ENCODE peak calls at places on chromosomes 2 and 18, in four cellular contexts. I is IMR-90, D is spleen, R is adrenal gland. F is an unnamed sample. For H3K4me1 and H3K36me3, the result is how much of the 10 kb centered on the place peaks cover.

GRCh38 chr2:138497294-138497693 is 4.3 kb upstream of the SPOPL start:
- DNase-seq in I (no peak), D (no peak), R (no peak), F (no peak)

GRCh38 chr2:229261599-229261998 is 9.5 kb downstream of the PID1 start:
- DNase-seq in I (no peak), D (no peak), R (no peak), F (no peak)

GRCh38 chr2:174985624-174986023 is 19.6 kb downstream of the CHN1 start:
- DNase-seq in I (peak), D (no peak), R (no peak), F (no peak)

GRCh38 chr2:69517410-69517809 is 80.2 kb upstream of the NFU1 start:
- DNase-seq in I (peak), D (no peak), R (no peak), F (no peak)

GRCh38 chr2:59034791-59035190 is 793.7 kb upstream of the FANCL start:
- DNase-seq in I (no peak), D (no peak), R (no peak), F (no peak)

GRCh38 chr2:191302459-191303155 is 57.4 kb downstream of the MYO1B start:
- DNase-seq in I (peak), D (no peak), R (no peak), F (no peak)

GRCh38 chr2:168465594-168465993 is 9.5 kb downstream of the CERS6 start:
- DNase-seq in I (no peak), D (no peak), R (no peak), F (no peak)

GRCh38 chr2:45001629-45002385 is 7.4 kb downstream of the SIX2 start:
- DNase-seq in I (no peak), D (no peak), R (no peak), F (no peak)

GRCh38 chr2:237859533-237860272 is at the start of gene RAMP1:
- DNase-seq in I (peak), D (peak), R (no peak), F (peak)

GRCh38 chr2:30359644-30360167 is 87.3 kb upstream of the LCLAT1 start:
- DNase-seq in I (peak), D (no peak), R (peak), F (peak)

DNA sequence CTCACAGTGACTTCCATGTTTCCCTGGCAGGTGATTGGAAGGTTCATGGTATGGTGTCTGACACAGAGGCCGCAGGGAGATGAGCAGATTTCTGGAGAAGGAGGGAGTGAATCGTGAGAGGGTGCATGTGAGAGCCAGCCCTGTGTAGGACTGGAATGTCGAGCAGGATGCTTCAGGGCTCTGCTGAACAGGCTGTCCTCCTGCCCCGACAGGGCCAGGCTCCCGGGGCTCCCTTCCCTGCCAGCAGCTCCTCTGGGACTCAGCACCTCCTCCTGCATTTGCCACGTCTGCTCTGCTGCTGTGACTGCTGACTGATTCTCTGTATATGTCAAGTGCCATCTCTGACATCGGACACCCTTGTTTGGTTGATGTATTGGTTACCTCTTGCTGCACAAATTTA is 38.5 kb upstream of the INHBB start:
- DNase-seq in I (no peak), D (no peak), R (no peak), F (no peak)
- H3K4me1 ChIP-seq in I (under half), D (under half), R (under half), F (under half)

GRCh38 chr2:63484481-63484880 is 103.8 kb downstream of the WDPCP start:
- DNase-seq in I (no peak), D (no peak), R (no peak), F (no peak)

GRCh38 chr2:63488118-63488713 is 100.1 kb downstream of the WDPCP start:
- DNase-seq in I (peak), D (no peak), R (peak), F (no peak)

GRCh38 chr2:63486861-63487290 is 101.4 kb downstream of the WDPCP start:
- DNase-seq in I (no peak), D (no peak), R (no peak), F (no peak)

DNA sequence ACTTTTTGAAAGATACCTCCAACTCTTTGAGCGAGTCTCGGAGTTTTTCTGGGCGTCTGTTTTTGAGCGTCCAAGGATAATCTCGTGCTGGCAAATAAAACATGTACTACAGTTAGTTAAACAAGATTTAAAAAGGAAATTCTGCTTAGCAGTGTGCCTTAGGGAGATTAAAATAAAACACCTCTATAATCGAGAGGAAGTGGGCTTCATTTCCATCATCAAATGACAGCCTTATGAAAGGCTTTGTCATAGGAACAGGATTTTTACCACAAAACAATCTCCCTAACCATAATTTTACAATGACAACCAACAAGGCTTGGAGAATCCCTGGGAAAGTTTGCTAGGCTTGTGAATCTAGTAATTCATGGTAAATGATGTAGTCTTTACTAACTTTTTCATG is 103.4 kb downstream of the WDPCP start:
- DNase-seq in I (no peak), D (no peak), R (no peak), F (no peak)
- H3K36me3 ChIP-seq in I (under half), D (under half), R (under half), F (under half)

GRCh38 chr2:96815326-96816126 is 542 bp upstream of the CNNM3 start:
- DNase-seq in I (peak), D (peak), R (peak), F (no peak)

GRCh38 chr2:96816836-96817702 is 1.0 kb downstream of the CNNM3 start:
- DNase-seq in I (peak), D (peak), R (peak), F (no peak)

GRCh38 chr2:96817882-96818281 is 1.8 kb downstream of the CNNM3 start:
- DNase-seq in I (no peak), D (peak), R (no peak), F (no peak)

GRCh38 chr2:96819101-96819875 is 3.2 kb downstream of the CNNM3 start:
- DNase-seq in I (no peak), D (peak), R (no peak), F (no peak)

DNA sequence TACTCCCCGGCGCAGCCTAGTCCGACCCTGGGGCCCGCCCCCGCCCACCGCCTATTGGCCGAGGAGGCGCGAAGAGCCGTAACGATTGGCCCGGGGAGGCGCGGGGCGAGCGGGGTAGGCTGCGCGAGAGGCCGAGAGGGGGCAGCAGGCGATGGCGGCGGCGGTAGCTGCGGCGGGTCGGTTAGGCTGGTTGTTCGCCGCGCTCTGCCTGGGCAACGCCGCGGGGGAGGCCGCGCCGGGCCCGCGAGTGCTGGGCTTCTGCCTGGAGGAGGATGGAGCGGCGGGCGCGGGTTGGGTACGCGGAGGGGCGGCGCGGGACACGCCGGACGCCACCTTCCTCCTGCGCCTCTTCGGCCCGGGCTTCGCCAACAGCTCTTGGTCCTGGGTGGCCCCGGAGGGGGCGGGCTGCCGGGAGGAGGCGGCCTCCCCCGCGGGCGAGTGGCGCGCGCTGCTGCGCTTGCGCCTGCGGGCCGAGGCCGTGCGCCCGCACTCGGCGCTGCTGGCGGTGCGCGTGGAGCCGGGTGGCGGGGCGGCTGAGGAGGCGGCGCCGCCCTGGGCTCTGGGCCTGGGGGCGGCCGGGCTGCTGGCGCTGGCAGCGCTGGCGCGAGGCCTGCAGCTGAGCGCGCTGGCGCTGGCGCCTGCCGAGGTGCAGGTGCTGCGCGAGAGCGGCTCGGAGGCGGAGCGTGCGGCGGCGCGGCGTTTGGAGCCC is at the start of gene CNNM3:
- DNase-seq in I (peak), D (peak), R (peak), F (peak)
- TF ChIP-seq POLR2A in I (no peak), D (peak), R (peak), F (no peak)

GRCh38 chr2:28403388-28403956 is 10.8 kb downstream of the FOSL2 start:
- DNase-seq in I (no peak), D (no peak), R (peak), F (no peak)
- H3K4me1 ChIP-seq in I (half or more), D (half or more), R (half or more), F (half or more)

GRCh38 chr2:10126627-10127026 is 4.1 kb downstream of the RRM2 start:
- DNase-seq in I (peak), D (peak), R (no peak), F (no peak)
- H3K36me3 ChIP-seq in I (under half), D (under half), R (under half), F (under half)

GRCh38 chr18:77983270-77983669 is 733.6 kb downstream of the GALR1 start:
- DNase-seq in I (no peak), D (no peak), R (no peak), F (no peak)
- TF ChIP-seq POLR2A in I (no peak), D (no peak), R (no peak), F (no peak)

GRCh38 chr18:55400590-55401274 is 187.3 kb downstream of the TCF4 start:
- DNase-seq in I (peak), D (no peak), R (no peak), F (no peak)
- H3K4me1 ChIP-seq in I (under half), D (under half), R (under half), F (under half)

F was measured in upper lobe of left lung.